ENCODE peak calls at places on chromosomes 16 and 17, in eight cellular contexts. S is thoracic aorta, H is transverse colon, O is RWPE2, U is body of pancreas, T is psoas muscle, M is PC-3, J is mammary epithelial cell. A is an unnamed sample.

GRCh38 chr16:471353-472198 is 46.1 kb downstream of the RAB11FIP3 start:
- DNase-seq in T (no peak), O (no peak), S (no peak), M (no peak), U (no peak), H (no peak), J (peak), A (peak)

GRCh38 chr16:13480801-13481200 is 439.2 kb upstream of the ERCC4 start:
- DNase-seq in O (no peak), M (no peak), J (peak), S (no peak), T (no peak), U (no peak), H (no peak), A (no peak)

GRCh38 chr17:18129041-18129502 is 20.5 kb downstream of the MYO15A start:
- DNase-seq in O (no peak), H (no peak), S (no peak), U (peak), M (peak), J (peak), T (no peak), A (no peak)

GRCh38 chr17:76585048-76585648 is 512 bp downstream of the ST6GALNAC2 start:
- DNase-seq in U (peak), T (peak), S (no peak), J (peak), O (no peak), H (peak), M (no peak), A (no peak)

GRCh38 chr17:5694507-5694906 is 110.2 kb upstream of the NLRP1 start:
- DNase-seq in T (no peak), O (no peak), J (no peak), U (no peak), H (no peak), M (peak), S (no peak), A (no peak)

GRCh38 chr16:26963109-26963508 is 103.6 kb upstream of the C16orf82 start:
- DNase-seq in J (no peak), H (peak), M (no peak), O (no peak), U (no peak), S (no peak), T (no peak), A (no peak)

GRCh38 chr16:48538746-48539484 is 71.1 kb downstream of the N4BP1 start:
- DNase-seq in M (no peak), T (no peak), O (no peak), S (no peak), U (no peak), J (no peak), H (no peak), A (no peak)

GRCh38 chr16:67404740-67405226 is 11.5 kb upstream of the TPPP3 start:
- DNase-seq in T (no peak), U (peak), M (peak), O (no peak), J (peak), S (no peak), H (peak), A (peak)

GRCh38 chr17:76528156-76528527 is 9.4 kb downstream of the CYGB start:
- DNase-seq in J (no peak), H (no peak), S (no peak), M (peak), U (no peak), T (no peak), O (no peak), A (no peak)

GRCh38 chr17:82963104-82963950 is 116.1 kb upstream of the METRNL start:
- DNase-seq in M (peak), S (peak), U (peak), J (peak), O (peak), T (peak), H (peak), A (no peak)

GRCh38 chr17:73625975-73626706 is 18.1 kb downstream of the SDK2 start:
- DNase-seq in H (no peak), O (no peak), J (peak), T (peak), M (no peak), S (no peak), U (no peak), A (no peak)

GRCh38 chr16:57993452-57993851 is 7.0 kb downstream of the ZNF319 start:
- DNase-seq in M (no peak), U (no peak), S (no peak), T (no peak), J (peak), O (no peak), H (no peak), A (no peak)

GRCh38 chr16:70746040-70746707 is 54.8 kb downstream of the VAC14 start:
- DNase-seq in M (peak), S (peak), O (no peak), H (peak), T (peak), J (peak), U (peak), A (no peak)

GRCh38 chr17:35345926-35346771 is 27.3 kb downstream of the SLFN11 start:
- DNase-seq in T (peak), H (peak), M (no peak), S (peak), U (peak), O (no peak), J (peak), A (no peak)

GRCh38 chr17:6523330-6523729 is 33.0 kb downstream of the PITPNM3 start:
- DNase-seq in S (no peak), H (no peak), O (no peak), J (peak), M (peak), U (peak), T (no peak), A (peak)

GRCh38 chr17:927611-928461 is 51.7 kb downstream of the NXN start:
- DNase-seq in U (no peak), S (no peak), J (peak), M (peak), O (no peak), H (no peak), T (no peak), A (peak)

GRCh38 chr17:3582921-3583320 is 25.3 kb upstream of the TRPV3 start:
- DNase-seq in O (no peak), S (no peak), T (no peak), U (no peak), M (no peak), H (no peak), J (no peak), A (no peak)

DNA sequence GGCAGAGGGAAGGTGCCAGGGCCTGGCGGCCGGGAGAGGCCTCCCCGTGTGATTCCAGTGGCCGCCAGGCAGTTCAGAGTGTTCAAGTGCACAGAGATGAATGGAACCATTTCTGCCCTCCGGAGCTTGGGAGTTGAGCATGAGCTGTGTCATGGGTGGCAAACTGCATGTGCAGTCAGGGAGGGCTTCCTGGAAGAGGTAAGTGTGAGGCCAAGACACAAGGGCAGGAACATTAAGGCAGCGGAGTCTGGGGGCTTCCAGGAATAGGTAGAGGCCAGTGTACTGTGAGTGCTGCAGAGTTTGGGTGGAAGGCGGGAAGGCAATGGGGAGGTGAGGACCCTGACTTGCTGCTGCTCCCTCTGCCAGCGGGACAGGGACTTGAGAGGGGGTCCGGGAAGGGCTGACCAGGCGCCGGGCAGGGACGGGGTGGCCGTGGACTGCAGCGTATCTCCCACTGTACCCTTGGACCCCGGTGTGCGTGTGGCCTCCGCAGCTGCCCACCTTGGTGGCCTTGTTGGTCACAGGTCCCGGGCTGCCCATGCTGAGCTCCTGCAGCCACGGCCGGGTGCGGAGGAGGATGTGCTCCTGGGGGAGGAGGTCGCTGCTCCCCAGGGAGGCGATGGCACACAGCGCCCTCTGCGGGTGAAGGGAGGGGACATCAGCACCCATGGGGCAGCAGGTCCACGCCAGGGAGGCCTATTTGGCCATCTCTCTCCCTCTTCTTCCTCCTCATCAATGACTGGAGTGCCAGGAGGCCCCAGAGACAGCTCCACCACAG is 7.5 kb upstream of the CEP131 start:
- DNase-seq in H (no peak), J (no peak), S (no peak), T (no peak), M (no peak), O (no peak), U (no peak), A (no peak)
- TF ChIP-seq CTCF in H (peak), J (peak), S (no peak), T (no peak), M (peak), O (peak), U (peak), A (peak)

GRCh38 chr17:80262291-80262690 is 1.6 kb downstream of the RNF213 start:
- DNase-seq in U (no peak), S (no peak), H (no peak), J (no peak), T (no peak), M (no peak), O (no peak), A (no peak)
- H3K4me3 ChIP-seq in U (no peak), S (peak), H (no peak), J (peak), T (peak), M (peak), O (peak), A (peak)

GRCh38 chr17:57875109-57876022 is 25.5 kb upstream of the MRPS23 start:
- DNase-seq in U (peak), T (peak), O (peak), J (peak), M (peak), S (peak), H (peak), A (peak)
- TF ChIP-seq CTCF in U (peak), T (peak), O (peak), J (peak), M (peak), S (peak), H (peak), A (peak)

GRCh38 chr17:44362964-44363612 is 565 bp downstream of the FAM171A2 start:
- DNase-seq in S (no peak), M (peak), H (no peak), J (no peak), O (no peak), T (no peak), U (no peak), A (no peak)
- H3K4me3 ChIP-seq in S (peak), M (peak), H (peak), J (peak), O (peak), T (peak), U (no peak), A (peak)